ENCODE peak calls at places on chromosome 16, in ten cellular contexts. One of them, this sample, is unnamed.

GRCh38 chr16:88118376-88118775 is 167.1 kb downstream of the BANP start:
- DNase-seq in upper lobe of right lung: no peak
- DNase-seq in cardiac fibroblast: no peak
- DNase-seq in fibroblast of the aortic adventitia: no peak
- DNase-seq in SK-N-SH: no peak
- DNase-seq in GM12878: no peak
- DNase-seq in dorsolateral prefrontal cortex: no peak
- DNase-seq in heart right ventricle: no peak
- DNase-seq in GM06990: no peak
- DNase-seq in uterus: no peak
- DNase-seq in this sample: no peak

GRCh38 chr16:53726625-53727024 is 22.7 kb downstream of the FTO start:
- DNase-seq in fibroblast of the aortic adventitia: no peak
- DNase-seq in GM12878: no peak
- DNase-seq in upper lobe of right lung: no peak
- DNase-seq in dorsolateral prefrontal cortex: no peak
- DNase-seq in SK-N-SH: no peak
- DNase-seq in cardiac fibroblast: peak; percentile 11
- DNase-seq in GM06990: no peak
- DNase-seq in heart right ventricle: no peak
- DNase-seq in uterus: no peak
- DNase-seq in this sample: no peak

GRCh38 chr16:7051586-7052349 is 280.9 kb upstream of the RBFOX1 start:
- DNase-seq in fibroblast of the aortic adventitia: no peak
- DNase-seq in GM12878: no peak
- DNase-seq in SK-N-SH: no peak
- DNase-seq in cardiac fibroblast: no peak
- DNase-seq in GM06990: no peak
- DNase-seq in upper lobe of right lung: no peak
- DNase-seq in uterus: no peak
- DNase-seq in heart right ventricle: no peak
- DNase-seq in dorsolateral prefrontal cortex: no peak
- DNase-seq in this sample: no peak

GRCh38 chr16:22315979-22316378 is 18.8 kb downstream of the POLR3E start:
- DNase-seq in fibroblast of the aortic adventitia: no peak
- DNase-seq in GM06990: no peak
- DNase-seq in cardiac fibroblast: no peak
- DNase-seq in heart right ventricle: no peak
- DNase-seq in upper lobe of right lung: no peak
- DNase-seq in uterus: no peak
- DNase-seq in dorsolateral prefrontal cortex: no peak
- DNase-seq in SK-N-SH: no peak
- DNase-seq in GM12878: no peak
- DNase-seq in this sample: no peak

GRCh38 chr16:70540994-70541393 is 17.4 kb downstream of the SF3B3 start:
- DNase-seq in fibroblast of the aortic adventitia: no peak
- DNase-seq in GM12878: no peak
- DNase-seq in dorsolateral prefrontal cortex: no peak
- DNase-seq in GM06990: no peak
- DNase-seq in uterus: no peak
- DNase-seq in cardiac fibroblast: no peak
- DNase-seq in upper lobe of right lung: no peak
- DNase-seq in heart right ventricle: no peak
- DNase-seq in SK-N-SH: no peak
- DNase-seq in this sample: no peak

GRCh38 chr16:20023190-20023589 is 50.5 kb downstream of the GPR139 start:
- DNase-seq in fibroblast of the aortic adventitia: peak; percentile 12
- DNase-seq in upper lobe of right lung: no peak
- DNase-seq in uterus: no peak
- DNase-seq in GM06990: no peak
- DNase-seq in dorsolateral prefrontal cortex: no peak
- DNase-seq in cardiac fibroblast: peak; percentile 22
- DNase-seq in SK-N-SH: no peak
- DNase-seq in heart right ventricle: no peak
- DNase-seq in GM12878: no peak
- DNase-seq in this sample: no peak

GRCh38 chr16:21598676-21599157 is 660 bp upstream of the METTL9 start:
- DNase-seq in SK-N-SH: no peak
- DNase-seq in fibroblast of the aortic adventitia: peak; percentile 14
- DNase-seq in dorsolateral prefrontal cortex: peak; percentile 26
- DNase-seq in heart right ventricle: no peak
- DNase-seq in cardiac fibroblast: no peak
- DNase-seq in uterus: no peak
- DNase-seq in GM12878: no peak
- DNase-seq in upper lobe of right lung: no peak
- DNase-seq in GM06990: no peak
- DNase-seq in this sample: no peak

GRCh38 chr16:49876716-49877129 is 20.8 kb upstream of the ZNF423 start:
- DNase-seq in GM06990: peak; percentile 42
- DNase-seq in uterus: peak; percentile 62
- DNase-seq in dorsolateral prefrontal cortex: no peak
- DNase-seq in heart right ventricle: peak; percentile 58
- DNase-seq in upper lobe of right lung: peak; percentile 83
- DNase-seq in SK-N-SH: peak; percentile 92
- DNase-seq in fibroblast of the aortic adventitia: no peak
- DNase-seq in cardiac fibroblast: peak; percentile 47
- DNase-seq in GM12878: no peak
- DNase-seq in this sample: no peak

GRCh38 chr16:2508722-2509400 is 4.9 kb upstream of the ATP6V0C start:
- DNase-seq in GM12878: no peak
- DNase-seq in heart right ventricle: no peak
- DNase-seq in cardiac fibroblast: no peak
- DNase-seq in upper lobe of right lung: no peak
- DNase-seq in dorsolateral prefrontal cortex: no peak
- DNase-seq in GM06990: no peak
- DNase-seq in fibroblast of the aortic adventitia: no peak
- DNase-seq in SK-N-SH: no peak
- DNase-seq in uterus: no peak
- DNase-seq in this sample: no peak

GRCh38 chr16:84295203-84295850 is 649 bp downstream of the WFDC1 start:
- DNase-seq in fibroblast of the aortic adventitia: no peak
- DNase-seq in upper lobe of right lung: no peak
- DNase-seq in uterus: no peak
- DNase-seq in heart right ventricle: no peak
- DNase-seq in cardiac fibroblast: no peak
- DNase-seq in dorsolateral prefrontal cortex: no peak
- DNase-seq in GM12878: no peak
- DNase-seq in GM06990: no peak
- DNase-seq in SK-N-SH: peak; percentile 33
- DNase-seq in this sample: no peak
- H3K4me3 ChIP-seq in fibroblast of the aortic adventitia: peak overlapping the region; percentile 13
- H3K4me3 ChIP-seq in upper lobe of right lung: peak overlapping the region; percentile 50
- H3K4me3 ChIP-seq in uterus: no peak overlapping the region
- H3K4me3 ChIP-seq in heart right ventricle: peak overlapping the region; percentile 26
- H3K4me3 ChIP-seq in cardiac fibroblast: peak overlapping the region; percentile 22
- H3K4me3 ChIP-seq in dorsolateral prefrontal cortex: peak overlapping the region; percentile 49
- H3K4me3 ChIP-seq in GM12878: no peak overlapping the region
- H3K4me3 ChIP-seq in GM06990: no peak overlapping the region
- H3K4me3 ChIP-seq in SK-N-SH: no peak overlapping the region
- H3K4me3 ChIP-seq in this sample: peak overlapping the region; percentile 23

DNA sequence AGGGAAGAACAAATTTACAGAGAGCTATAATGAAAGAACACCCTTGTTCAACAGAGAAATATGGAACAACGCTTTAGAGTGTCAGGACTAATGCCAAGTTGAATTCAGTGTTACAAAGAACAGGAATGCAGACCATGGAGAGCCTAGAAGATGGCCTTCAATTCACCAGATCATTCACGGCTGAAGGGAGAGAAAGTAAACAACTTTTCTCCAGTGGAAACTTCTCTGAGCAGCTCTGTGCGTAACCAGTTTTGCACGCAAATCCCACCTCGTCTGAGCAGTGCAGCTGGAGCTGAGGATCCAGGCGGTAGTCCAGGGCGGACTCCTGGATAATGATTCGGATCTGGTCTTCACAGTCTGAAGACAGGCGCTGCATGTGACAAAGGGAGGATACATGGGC is 40.5 kb upstream of the CLEC18B start:
- DNase-seq in uterus: no peak
- DNase-seq in GM06990: no peak
- DNase-seq in GM12878: no peak
- DNase-seq in dorsolateral prefrontal cortex: no peak
- DNase-seq in SK-N-SH: no peak
- DNase-seq in heart right ventricle: no peak
- DNase-seq in cardiac fibroblast: no peak
- DNase-seq in fibroblast of the aortic adventitia: no peak
- DNase-seq in upper lobe of right lung: no peak
- DNase-seq in this sample: no peak
- H3K4me3 ChIP-seq in uterus: no peak overlapping the region
- H3K4me3 ChIP-seq in GM06990: no peak overlapping the region
- H3K4me3 ChIP-seq in GM12878: no peak overlapping the region
- H3K4me3 ChIP-seq in dorsolateral prefrontal cortex: no peak overlapping the region
- H3K4me3 ChIP-seq in SK-N-SH: no peak overlapping the region
- H3K4me3 ChIP-seq in heart right ventricle: no peak overlapping the region
- H3K4me3 ChIP-seq in cardiac fibroblast: no peak overlapping the region
- H3K4me3 ChIP-seq in fibroblast of the aortic adventitia: no peak overlapping the region
- H3K4me3 ChIP-seq in upper lobe of right lung: no peak overlapping the region
- H3K4me3 ChIP-seq in this sample: no peak overlapping the region

DNA sequence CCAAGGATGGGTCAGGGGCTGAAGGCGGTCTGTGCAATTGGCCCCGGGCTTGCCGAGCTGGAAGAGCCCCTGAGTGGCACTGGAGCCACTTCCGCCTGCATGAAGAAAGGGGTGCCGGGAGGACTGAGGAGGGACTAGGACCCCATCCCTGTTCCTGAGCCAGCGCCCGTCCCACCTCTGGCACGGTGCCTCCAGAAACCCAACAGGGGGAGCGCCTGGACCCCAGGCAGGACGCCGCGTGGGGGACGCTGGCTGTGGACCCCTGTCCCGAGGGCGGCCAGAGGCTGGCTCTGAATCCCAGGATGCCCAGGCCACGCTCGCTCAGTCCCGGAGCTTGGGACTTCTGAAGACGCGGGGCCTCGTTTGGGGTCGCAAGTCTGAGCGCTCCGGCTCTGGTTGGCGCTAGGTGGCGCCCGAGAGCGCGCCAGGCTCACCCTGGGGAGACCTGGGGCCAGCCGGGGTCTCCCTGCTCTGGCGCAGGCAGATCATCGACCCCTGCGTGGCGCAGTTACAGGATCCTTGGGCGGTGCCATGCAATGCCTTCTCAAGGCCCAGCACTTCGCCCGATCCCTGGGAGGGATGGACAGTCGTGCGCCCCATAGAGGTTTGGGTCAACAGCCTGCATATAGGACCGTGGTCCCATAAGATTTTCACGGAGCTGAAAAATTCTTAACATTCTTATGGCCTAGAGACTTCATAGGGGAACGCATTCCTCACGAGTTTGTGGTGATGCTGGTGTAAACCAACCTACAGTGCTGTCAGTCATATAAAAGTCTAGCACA is 58.5 kb upstream of the CREBBP start:
- DNase-seq in SK-N-SH: peak; percentile 95
- DNase-seq in upper lobe of right lung: peak; percentile 83
- DNase-seq in fibroblast of the aortic adventitia: peak; percentile 80
- DNase-seq in dorsolateral prefrontal cortex: peak; percentile 31
- DNase-seq in cardiac fibroblast: peak; percentile 79
- DNase-seq in heart right ventricle: peak; percentile 30
- DNase-seq in GM06990: peak; percentile 51
- DNase-seq in GM12878: no peak
- DNase-seq in uterus: peak; percentile 63
- DNase-seq in this sample: no peak
- H3K4me3 ChIP-seq in SK-N-SH: peak overlapping the region; percentile 45
- H3K4me3 ChIP-seq in upper lobe of right lung: peak overlapping the region; percentile 56
- H3K4me3 ChIP-seq in fibroblast of the aortic adventitia: peak overlapping the region; percentile 61
- H3K4me3 ChIP-seq in dorsolateral prefrontal cortex: peak overlapping the region; percentile 55
- H3K4me3 ChIP-seq in cardiac fibroblast: peak overlapping the region; percentile 48
- H3K4me3 ChIP-seq in heart right ventricle: peak overlapping the region; percentile 41
- H3K4me3 ChIP-seq in GM06990: no peak overlapping the region
- H3K4me3 ChIP-seq in GM12878: no peak overlapping the region
- H3K4me3 ChIP-seq in uterus: peak overlapping the region; percentile 39
- H3K4me3 ChIP-seq in this sample: peak overlapping the region; percentile 49

GRCh38 chr16:68233835-68234187 is 2.1 kb downstream of the ESRP2 start:
- DNase-seq in fibroblast of the aortic adventitia: no peak
- DNase-seq in dorsolateral prefrontal cortex: no peak
- DNase-seq in upper lobe of right lung: no peak
- DNase-seq in GM12878: no peak
- DNase-seq in cardiac fibroblast: no peak
- DNase-seq in heart right ventricle: no peak
- DNase-seq in uterus: peak; percentile 11
- DNase-seq in GM06990: no peak
- DNase-seq in SK-N-SH: no peak
- DNase-seq in this sample: no peak

GRCh38 chr16:68233085-68233834 is 2.7 kb downstream of the ESRP2 start:
- DNase-seq in cardiac fibroblast: no peak
- DNase-seq in SK-N-SH: no peak
- DNase-seq in heart right ventricle: no peak
- DNase-seq in GM12878: no peak
- DNase-seq in GM06990: no peak
- DNase-seq in uterus: no peak
- DNase-seq in dorsolateral prefrontal cortex: no peak
- DNase-seq in upper lobe of right lung: no peak
- DNase-seq in fibroblast of the aortic adventitia: no peak
- DNase-seq in this sample: no peak

GRCh38 chr16:68235105-68235881 is 634 bp downstream of the ESRP2 start:
- DNase-seq in heart right ventricle: no peak
- DNase-seq in dorsolateral prefrontal cortex: no peak
- DNase-seq in GM12878: no peak
- DNase-seq in SK-N-SH: no peak
- DNase-seq in cardiac fibroblast: no peak
- DNase-seq in GM06990: no peak
- DNase-seq in fibroblast of the aortic adventitia: no peak
- DNase-seq in uterus: peak; percentile 24
- DNase-seq in upper lobe of right lung: peak; percentile 80
- DNase-seq in this sample: no peak

GRCh38 chr16:68235882-68236803 is at the start of gene ESRP2:
- DNase-seq in upper lobe of right lung: peak; percentile 95
- DNase-seq in GM06990: peak; percentile 62
- DNase-seq in SK-N-SH: peak; percentile 37
- DNase-seq in dorsolateral prefrontal cortex: no peak
- DNase-seq in fibroblast of the aortic adventitia: no peak
- DNase-seq in cardiac fibroblast: no peak
- DNase-seq in uterus: peak; percentile 43
- DNase-seq in GM12878: no peak
- DNase-seq in heart right ventricle: no peak
- DNase-seq in this sample: no peak

DNA sequence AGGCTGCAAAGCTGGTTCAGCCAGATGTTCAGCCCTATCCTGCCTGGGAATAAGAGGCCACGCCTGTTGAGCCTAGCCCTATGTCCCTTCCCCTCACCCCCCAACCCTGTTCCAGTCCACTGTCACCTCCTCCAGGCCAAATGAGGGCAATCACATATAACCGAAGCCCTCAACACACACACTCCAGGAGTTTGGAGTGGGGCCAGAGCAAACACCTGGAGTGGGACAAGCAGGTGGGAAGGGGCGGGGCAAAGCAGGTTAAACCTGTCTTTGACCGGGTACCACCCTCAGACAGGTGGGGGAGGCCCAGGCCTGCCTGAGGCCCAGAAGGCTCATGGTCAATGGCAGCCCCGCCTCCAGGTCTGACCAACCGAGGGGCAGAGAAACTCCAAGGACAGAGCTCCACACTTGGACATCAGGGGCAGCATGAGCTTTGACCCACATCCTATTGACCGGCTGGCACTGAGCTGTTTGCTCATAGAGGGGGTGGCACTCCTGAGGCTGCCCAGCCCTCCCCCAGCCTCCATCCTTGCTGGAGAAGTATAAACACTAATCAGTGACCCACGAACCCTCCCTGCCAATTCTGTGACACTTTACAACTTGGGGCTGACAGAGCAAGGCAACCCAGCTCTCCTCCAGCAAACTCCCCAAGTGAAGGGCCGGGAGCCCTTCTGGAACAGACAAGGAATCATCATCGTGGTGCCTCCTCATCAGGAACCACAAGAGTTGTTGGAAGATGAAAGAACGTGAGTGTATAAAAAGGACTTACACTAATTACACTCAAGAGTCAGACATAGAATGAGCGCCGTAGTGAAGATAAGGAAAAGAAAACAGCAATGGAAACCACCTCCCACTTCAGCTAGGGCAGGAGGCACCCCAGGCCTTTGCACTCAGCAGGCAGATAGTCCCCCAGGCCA is 1.5 kb downstream of the ESRP2 start:
- DNase-seq in cardiac fibroblast: peak; percentile 10
- DNase-seq in GM06990: no peak
- DNase-seq in fibroblast of the aortic adventitia: no peak
- DNase-seq in SK-N-SH: no peak
- DNase-seq in heart right ventricle: no peak
- DNase-seq in uterus: peak; percentile 18
- DNase-seq in GM12878: no peak
- DNase-seq in dorsolateral prefrontal cortex: no peak
- DNase-seq in upper lobe of right lung: peak; percentile 95
- DNase-seq in this sample: no peak
- H3K4me3 ChIP-seq in cardiac fibroblast: no peak overlapping the region
- H3K4me3 ChIP-seq in GM06990: no peak overlapping the region
- H3K4me3 ChIP-seq in fibroblast of the aortic adventitia: no peak overlapping the region
- H3K4me3 ChIP-seq in SK-N-SH: no peak overlapping the region
- H3K4me3 ChIP-seq in heart right ventricle: no peak overlapping the region
- H3K4me3 ChIP-seq in uterus: no peak overlapping the region
- H3K4me3 ChIP-seq in GM12878: no peak overlapping the region
- H3K4me3 ChIP-seq in dorsolateral prefrontal cortex: no peak overlapping the region
- H3K4me3 ChIP-seq in upper lobe of right lung: peak overlapping the region; percentile 71
- H3K4me3 ChIP-seq in this sample: no peak overlapping the region